ENCODE peak calls at places on chromosomes 3 and 15, in nine cellular contexts. R, X, L, E, G, U, I, K and N are unnamed samples.

GRCh38 chr3:107705046-107705445 is 182.3 kb downstream of the BBX start:
- DNase-seq in R (no peak), L (peak), E (no peak), G (no peak), K (no peak), U (no peak), I (no peak), X (no peak), N (no peak)

GRCh38 chr3:4994144-4994730 is 15.0 kb downstream of the BHLHE40 start:
- DNase-seq in G (no peak), X (no peak), K (no peak), L (peak), R (peak), U (no peak), I (no peak), E (no peak), N (peak)

GRCh38 chr15:48458876-48459275 is 127.6 kb downstream of the DUT start:
- DNase-seq in R (no peak), K (no peak), E (no peak), G (no peak), I (no peak), L (no peak), X (no peak), U (no peak), N (no peak)

GRCh38 chr3:41198526-41198925 is 779 bp upstream of the CTNNB1 start:
- DNase-seq in L (no peak), E (peak), K (no peak), I (no peak), R (peak), X (no peak), U (no peak), G (no peak), N (no peak)

GRCh38 chr15:55673287-55673686 is 69.7 kb downstream of the PRTG start:
- DNase-seq in X (no peak), G (no peak), I (no peak), E (no peak), K (no peak), U (no peak), L (no peak), R (no peak), N (no peak)

GRCh38 chr3:189690672-189691071 is 59.5 kb downstream of the TP63 start:
- DNase-seq in E (no peak), L (no peak), U (no peak), I (no peak), R (no peak), K (no peak), G (no peak), X (no peak), N (no peak)

GRCh38 chr3:155604967-155605366 is 139.9 kb downstream of the PLCH1 start:
- DNase-seq in E (no peak), G (no peak), U (no peak), K (no peak), I (no peak), R (no peak), X (no peak), L (no peak), N (no peak)

GRCh38 chr3:40258555-40258954 is 51.0 kb upstream of the EIF1B start:
- DNase-seq in E (peak), G (no peak), L (peak), X (no peak), I (no peak), K (no peak), U (no peak), R (no peak), N (no peak)

GRCh38 chr15:69305204-69305931 is 6.7 kb downstream of the PAQR5 start:
- DNase-seq in K (no peak), U (no peak), I (peak), E (peak), G (peak), L (peak), X (no peak), R (no peak), N (peak)

GRCh38 chr15:74992619-74993018 is 2.7 kb upstream of the SCAMP5 start:
- DNase-seq in E (no peak), L (no peak), U (no peak), I (no peak), X (no peak), G (no peak), K (no peak), R (no peak), N (no peak)

GRCh38 chr15:40010681-40011080 is 28.3 kb downstream of the SRP14 start:
- DNase-seq in G (no peak), E (peak), X (no peak), K (no peak), R (peak), I (no peak), L (no peak), U (no peak), N (no peak)